ENCODE peak calls at places on chromosome 16, in nine cellular contexts. O is fibroblast of mammary gland; Q is WTC11; S is body of pancreas; V is activated CD8-positive, alpha-beta T cell treated with anti-CD3 and anti-CD28 coated beads for 36 hours; F is vagina; Z is H9; P is RWPE1; J is PC-3. A is an unnamed sample.

GRCh38 chr16:76386784-76387183 is 109.6 kb downstream of the CNTNAP4 start:
- DNase-seq in O (peak), Q (no peak), S (no peak), V (no peak), F (no peak), Z (no peak), P (no peak), J (peak), A (no peak)

GRCh38 chr16:72679856-72680255 is 368.1 kb downstream of the ZFHX3 start:
- DNase-seq in O (no peak), Q (no peak), S (no peak), V (no peak), F (no peak), Z (no peak), P (no peak), J (no peak), A (no peak)

GRCh38 chr16:64738321-64738960 is 383.4 kb downstream of the CDH11 start:
- DNase-seq in O (peak), Q (no peak), S (no peak), V (no peak), F (no peak), Z (no peak), P (peak), J (no peak), A (no peak)

GRCh38 chr16:17940584-17940983 is 396.0 kb downstream of the NPIPA8 start:
- DNase-seq in O (no peak), Q (no peak), S (no peak), V (no peak), F (no peak), Z (no peak), P (no peak), J (no peak), A (no peak)

GRCh38 chr16:86634290-86634689 is 55.9 kb downstream of the FOXL1 start:
- DNase-seq in O (peak), Q (no peak), S (no peak), V (no peak), F (no peak), Z (no peak), P (peak), J (peak), A (no peak)

GRCh38 chr16:31107465-31107867 is 720 bp upstream of the BCKDK start:
- DNase-seq in O (no peak), Q (no peak), S (no peak), V (peak), F (no peak), Z (no peak), P (no peak), J (no peak), A (no peak)

GRCh38 chr16:72027669-72028378 is 19.3 kb downstream of the DHODH start:
- DNase-seq in O (no peak), Q (no peak), S (no peak), V (no peak), F (no peak), Z (no peak), P (no peak), J (no peak), A (no peak)

GRCh38 chr16:14509055-14509454 is 121.0 kb downstream of the PARN start:
- DNase-seq in O (peak), Q (no peak), S (no peak), V (no peak), F (no peak), Z (no peak), P (peak), J (peak), A (no peak)

GRCh38 chr16:25106567-25107465 is 4.7 kb upstream of the LCMT1 start:
- DNase-seq in O (peak), Q (peak), S (peak), V (peak), F (no peak), Z (peak), P (peak), J (peak), A (peak)

GRCh38 chr16:28304214-28304613 is 11.9 kb downstream of the SBK1 start:
- DNase-seq in O (peak), Q (peak), S (peak), V (peak), F (no peak), Z (peak), P (peak), J (peak), A (no peak)

GRCh38 chr16:25108054-25108453 is 3.5 kb upstream of the LCMT1 start:
- DNase-seq in O (no peak), Q (peak), S (no peak), V (peak), F (no peak), Z (peak), P (no peak), J (peak), A (no peak)

GRCh38 chr16:61324044-61324443 is 712.2 kb downstream of the CDH8 start:
- DNase-seq in O (no peak), Q (no peak), S (no peak), V (no peak), F (no peak), Z (no peak), P (no peak), J (no peak), A (no peak)

GRCh38 chr16:68259421-68259820 is 4.9 kb upstream of the SLC7A6 start:
- DNase-seq in O (no peak), Q (no peak), S (no peak), V (no peak), F (no peak), Z (no peak), P (no peak), J (no peak), A (no peak)

GRCh38 chr16:57513371-57514102 is 22.8 kb downstream of the CCDC102A start:
- DNase-seq in O (no peak), Q (no peak), S (no peak), V (no peak), F (no peak), Z (no peak), P (no peak), J (no peak), A (no peak)

GRCh38 chr16:27644165-27644564 is 94.2 kb downstream of the KATNIP start:
- DNase-seq in O (no peak), Q (no peak), S (no peak), V (no peak), F (no peak), Z (no peak), P (no peak), J (no peak), A (no peak)

GRCh38 chr16:50708373-50709060 is 15.1 kb downstream of the NOD2 start:
- DNase-seq in O (no peak), Q (no peak), S (no peak), V (peak), F (no peak), Z (no peak), P (no peak), J (no peak), A (no peak)

GRCh38 chr16:22296225-22297113 is 740 bp upstream of the POLR3E start:
- DNase-seq in O (no peak), Q (no peak), S (peak), V (no peak), F (no peak), Z (no peak), P (no peak), J (no peak), A (no peak)

GRCh38 chr16:68792465-68793324 is 50.6 kb upstream of the TANGO6 start:
- DNase-seq in O (peak), Q (no peak), S (peak), V (no peak), F (no peak), Z (no peak), P (no peak), J (peak), A (no peak)

GRCh38 chr16:14364386-14365199 is 265.5 kb downstream of the PARN start:
- DNase-seq in O (peak), Q (peak), S (no peak), V (no peak), F (no peak), Z (no peak), P (peak), J (peak), A (no peak)

GRCh38 chr16:8953064-8953463 is 10.6 kb downstream of the USP7 start:
- DNase-seq in O (no peak), Q (no peak), S (no peak), V (no peak), F (no peak), Z (no peak), P (no peak), J (no peak), A (no peak)

GRCh38 chr16:81608515-81609209 is 164.1 kb downstream of the CMIP start:
- DNase-seq in O (peak), Q (no peak), S (no peak), V (no peak), F (no peak), Z (no peak), P (no peak), J (no peak), A (no peak)

GRCh38 chr16:46883353-46883689 is 841 bp upstream of the GPT2 start:
- DNase-seq in O (no peak), Q (no peak), S (peak), V (no peak), F (no peak), Z (no peak), P (no peak), J (no peak), A (no peak)

GRCh38 chr16:46882304-46882939 is 1.7 kb upstream of the GPT2 start:
- DNase-seq in O (no peak), Q (no peak), S (no peak), V (no peak), F (no peak), Z (no peak), P (no peak), J (no peak), A (no peak)

GRCh38 chr16:46882940-46883307 is 1.2 kb upstream of the GPT2 start:
- DNase-seq in O (no peak), Q (no peak), S (no peak), V (no peak), F (no peak), Z (no peak), P (no peak), J (no peak), A (no peak)

GRCh38 chr16:46884513-46885293 is 541 bp downstream of the GPT2 start:
- DNase-seq in O (no peak), Q (no peak), S (peak), V (peak), F (no peak), Z (no peak), P (no peak), J (no peak), A (no peak)

GRCh38 chr16:46883690-46884512 is at the start of gene GPT2:
- DNase-seq in O (peak), Q (peak), S (peak), V (peak), F (no peak), Z (peak), P (peak), J (peak), A (peak)
- TF ChIP-seq CTCF in O (no peak), Q (no peak), S (no peak), V (no peak), F (no peak), Z (no peak), P (no peak), J (no peak), A (no peak)

GRCh38 chr16:3095869-3096268 is 3.2 kb downstream of the ZSCAN10 start:
- DNase-seq in O (peak), Q (no peak), S (peak), V (peak), F (no peak), Z (no peak), P (no peak), J (peak), A (no peak)
- TF ChIP-seq CTCF in O (peak), Q (no peak), S (no peak), V (peak), F (no peak), Z (peak), P (no peak), J (peak), A (peak)

GRCh38 chr16:23835390-23836077 is at the start of gene PRKCB:
- DNase-seq in O (peak), Q (peak), S (peak), V (peak), F (no peak), Z (peak), P (peak), J (no peak), A (no peak)

GRCh38 chr16:23838485-23839142 is 2.8 kb downstream of the PRKCB start:
- DNase-seq in O (no peak), Q (no peak), S (no peak), V (no peak), F (no peak), Z (no peak), P (no peak), J (no peak), A (no peak)

GRCh38 chr16:23836078-23836403 is 258 bp downstream of the PRKCB start:
- DNase-seq in O (no peak), Q (no peak), S (no peak), V (no peak), F (no peak), Z (peak), P (no peak), J (no peak), A (no peak)

GRCh38 chr16:23837553-23838308 is 1.9 kb downstream of the PRKCB start:
- DNase-seq in O (no peak), Q (no peak), S (no peak), V (peak), F (no peak), Z (no peak), P (no peak), J (no peak), A (no peak)

DNA sequence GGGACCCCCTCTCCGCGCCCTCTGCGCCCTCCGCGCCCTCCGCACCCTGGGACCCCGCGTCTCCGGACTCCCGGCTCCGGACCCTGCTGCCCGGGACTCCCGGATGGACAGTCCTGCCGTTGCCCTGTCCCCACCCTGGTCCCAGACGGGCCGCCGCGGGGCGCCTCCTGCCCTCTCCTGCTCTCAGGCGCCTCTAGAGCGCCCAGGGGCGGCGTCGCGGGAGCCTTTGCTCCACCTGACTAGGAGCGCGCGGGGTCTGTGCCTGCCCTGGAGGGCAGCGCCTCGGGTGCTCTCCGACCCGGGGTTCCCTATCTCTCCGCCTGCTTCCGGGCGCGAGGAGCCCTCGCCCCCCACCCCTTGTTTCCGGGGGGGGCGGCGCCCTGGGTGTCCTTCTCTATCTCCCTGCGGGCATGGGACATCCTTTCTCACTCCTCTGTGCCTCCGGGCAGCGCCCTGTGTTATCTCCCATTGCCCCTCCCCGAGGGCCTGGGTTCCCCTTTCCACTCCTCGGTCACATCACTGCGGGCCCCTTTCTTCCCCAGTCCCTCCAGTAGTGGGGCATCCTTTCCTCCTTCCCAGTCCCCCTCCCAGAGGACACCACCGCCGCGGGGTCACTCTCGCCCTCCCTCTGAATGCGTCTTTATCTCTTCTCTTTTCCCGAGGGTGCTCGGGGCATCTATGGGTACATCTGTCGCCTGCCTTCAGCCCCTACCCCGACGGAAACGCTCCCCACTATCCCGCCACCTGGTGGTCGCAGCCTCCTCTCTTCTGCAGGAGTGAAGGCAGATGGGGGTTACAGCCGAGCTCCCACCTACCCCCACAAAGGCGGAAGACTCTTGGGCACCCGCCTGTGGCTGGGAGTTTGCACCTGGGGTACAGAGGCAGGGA is 865 bp downstream of the PRKCB start:
- DNase-seq in O (no peak), Q (peak), S (no peak), V (peak), F (no peak), Z (peak), P (no peak), J (no peak), A (no peak)
- TF ChIP-seq CTCF in O (no peak), Q (no peak), S (no peak), V (peak), F (no peak), Z (peak), P (no peak), J (no peak), A (no peak)

DNA sequence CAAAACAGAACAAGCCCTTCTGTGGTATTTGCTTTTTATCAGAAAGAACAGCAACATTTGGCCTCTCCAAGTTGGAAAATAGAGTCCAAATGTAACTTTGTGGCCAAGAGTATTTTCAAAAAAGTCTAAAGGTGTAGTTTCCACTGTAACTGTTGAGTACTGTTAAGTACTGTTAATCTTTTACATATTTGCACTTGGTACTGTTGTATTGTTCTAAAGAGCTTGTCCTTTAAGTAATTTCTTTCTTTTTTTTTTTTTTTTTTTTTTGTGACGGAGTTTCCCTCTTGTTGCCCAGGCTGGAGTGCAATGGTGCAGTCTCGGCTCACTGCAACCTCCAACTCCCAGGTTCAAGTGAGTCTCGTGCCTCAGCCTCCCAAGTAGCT is 21.5 kb downstream of the LDAF1 start:
- DNase-seq in O (no peak), Q (no peak), S (no peak), V (no peak), F (no peak), Z (no peak), P (no peak), J (no peak), A (no peak)
- TF ChIP-seq CTCF in O (no peak), Q (no peak), S (no peak), V (no peak), F (no peak), Z (no peak), P (no peak), J (no peak), A (no peak)

GRCh38 chr16:53510704-53511070 is 7.7 kb upstream of the AKTIP start:
- DNase-seq in O (no peak), Q (no peak), S (no peak), V (no peak), F (no peak), Z (no peak), P (no peak), J (no peak), A (no peak)
- TF ChIP-seq CTCF in O (no peak), Q (no peak), S (no peak), V (peak), F (no peak), Z (peak), P (peak), J (no peak), A (no peak)

DNA sequence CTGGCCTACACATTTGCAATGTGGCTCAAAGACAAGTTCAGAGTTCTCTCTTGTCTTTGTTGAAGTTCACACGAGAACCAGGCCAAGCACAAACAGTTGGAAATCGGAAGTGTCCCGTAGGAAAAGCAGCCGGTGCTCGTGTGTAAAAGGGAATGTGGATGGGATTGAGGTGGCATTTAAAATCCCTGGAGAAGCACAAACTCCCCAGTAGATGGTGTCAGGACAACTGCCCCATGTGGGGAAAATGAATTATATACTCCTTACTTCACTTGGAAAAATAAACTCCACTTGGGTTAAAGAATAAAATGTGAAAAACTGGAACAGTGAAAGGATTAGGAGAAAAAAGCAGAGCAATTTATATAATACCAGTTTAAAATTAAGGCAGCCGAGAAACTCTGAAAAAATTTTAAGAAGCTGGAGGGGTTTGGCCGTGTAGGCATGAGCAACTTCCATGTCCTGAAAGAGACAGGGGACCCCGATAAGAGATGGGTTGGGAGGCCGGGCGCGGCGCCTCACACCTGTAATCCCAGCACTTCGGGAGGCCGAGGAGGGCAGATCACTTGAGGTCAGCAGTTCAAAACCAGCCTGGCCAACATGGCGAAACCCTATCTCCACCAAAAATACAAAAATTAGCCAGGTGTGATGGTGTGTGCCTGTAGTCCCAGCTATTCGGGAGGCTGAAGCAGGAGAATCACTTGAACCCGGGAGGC is 28.1 kb downstream of the CBFA2T3 start:
- DNase-seq in O (no peak), Q (no peak), S (no peak), V (no peak), F (no peak), Z (no peak), P (peak), J (peak), A (no peak)
- TF ChIP-seq CTCF in O (no peak), Q (no peak), S (no peak), V (no peak), F (no peak), Z (no peak), P (no peak), J (peak), A (no peak)

GRCh38 chr16:70800306-70800705 is 652 bp downstream of the VAC14 start:
- DNase-seq in O (no peak), Q (no peak), S (no peak), V (no peak), F (no peak), Z (no peak), P (no peak), J (no peak), A (no peak)

GRCh38 chr16:70796301-70796700 is 4.7 kb downstream of the VAC14 start:
- DNase-seq in O (no peak), Q (no peak), S (no peak), V (no peak), F (no peak), Z (no peak), P (no peak), J (no peak), A (no peak)

GRCh38 chr16:70793851-70794502 is 7.0 kb downstream of the VAC14 start:
- DNase-seq in O (no peak), Q (no peak), S (no peak), V (no peak), F (no peak), Z (no peak), P (no peak), J (no peak), A (no peak)

GRCh38 chr16:70790815-70791214 is 10.1 kb downstream of the VAC14 start:
- DNase-seq in O (no peak), Q (no peak), S (no peak), V (no peak), F (no peak), Z (peak), P (no peak), J (no peak), A (no peak)

GRCh38 chr16:70795513-70795912 is 5.4 kb downstream of the VAC14 start:
- DNase-seq in O (no peak), Q (no peak), S (no peak), V (no peak), F (no peak), Z (no peak), P (no peak), J (no peak), A (no peak)
- TF ChIP-seq CTCF in O (no peak), Q (no peak), S (no peak), V (no peak), F (no peak), Z (no peak), P (no peak), J (no peak), A (no peak)

DNA sequence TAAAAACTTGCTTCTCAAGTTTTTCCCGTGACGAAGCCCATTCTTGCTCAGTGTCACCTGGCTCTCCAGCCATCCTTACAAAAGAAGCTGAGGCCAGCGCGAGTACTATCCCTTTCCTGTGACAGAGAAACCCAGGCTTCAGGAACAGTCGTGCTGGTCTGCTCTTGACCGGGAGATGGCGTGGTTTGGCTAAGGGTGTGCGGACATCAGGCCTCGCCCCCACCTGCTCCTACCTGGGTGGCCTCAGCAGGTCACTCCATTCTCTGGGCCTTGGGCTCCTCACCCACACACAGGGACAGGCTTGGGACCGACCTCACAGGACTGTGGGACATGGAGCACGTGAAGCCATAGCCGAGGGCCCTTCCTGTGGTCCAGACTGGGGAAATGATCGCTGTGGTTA is 75.2 kb upstream of the CIBAR2 start:
- DNase-seq in O (no peak), Q (peak), S (no peak), V (no peak), F (no peak), Z (peak), P (no peak), J (no peak), A (no peak)
- TF ChIP-seq CTCF in O (no peak), Q (no peak), S (no peak), V (no peak), F (no peak), Z (peak), P (no peak), J (no peak), A (no peak)

GRCh38 chr16:58563235-58563634 is 47.9 kb downstream of the SETD6 start:
- DNase-seq in O (peak), Q (no peak), S (no peak), V (no peak), F (no peak), Z (no peak), P (peak), J (peak), A (no peak)

GRCh38 chr16:58563775-58564174 is 48.5 kb downstream of the SETD6 start:
- DNase-seq in O (no peak), Q (no peak), S (no peak), V (no peak), F (no peak), Z (no peak), P (no peak), J (peak), A (no peak)
- TF ChIP-seq CTCF in O (no peak), Q (no peak), S (no peak), V (no peak), F (no peak), Z (peak), P (no peak), J (no peak), A (no peak)

A was measured in D721Med.